ENCODE peak calls at places on chromosomes 7 and 10, in nine cellular contexts. Z is Peyer's patch, R is body of pancreas, H is suprapubic skin, F is transverse colon, V is A549, K is uterus, U is testis, T is right lobe of liver. A is an unnamed sample.

GRCh38 chr7:28774529-28775057 is 183.5 kb downstream of the TRIL start:
- DNase-seq in Z (no peak), R (no peak), H (no peak), F (no peak), V (no peak), K (no peak), U (no peak), T (no peak), A (no peak)

GRCh38 chr10:116490028-116490662 is 55.6 kb upstream of the PNLIP start:
- DNase-seq in Z (no peak), R (no peak), H (no peak), F (no peak), V (peak), K (no peak), U (no peak), T (no peak), A (no peak)

GRCh38 chr10:49114718-49115014 is 656 bp downstream of the VSTM4 start:
- DNase-seq in Z (no peak), R (no peak), H (no peak), F (no peak), V (no peak), K (no peak), U (peak), T (no peak), A (no peak)

GRCh38 chr10:69232252-69232651 is 12.1 kb downstream of the HKDC1 start:
- DNase-seq in Z (no peak), R (no peak), H (no peak), F (peak), V (peak), K (no peak), U (no peak), T (no peak), A (no peak)

GRCh38 chr7:30168800-30169584 is 34.2 kb downstream of the MTURN start:
- DNase-seq in Z (no peak), R (no peak), H (no peak), F (no peak), V (peak), K (peak), U (no peak), T (no peak), A (no peak)

GRCh38 chr7:131109011-131109756 is 218.5 kb upstream of the MKLN1 start:
- DNase-seq in Z (no peak), R (no peak), H (no peak), F (no peak), V (no peak), K (no peak), U (no peak), T (no peak), A (no peak)

GRCh38 chr10:99832439-99832838 is 50.0 kb downstream of the ABCC2 start:
- DNase-seq in Z (no peak), R (no peak), H (no peak), F (no peak), V (no peak), K (no peak), U (no peak), T (no peak), A (no peak)

GRCh38 chr7:22386206-22386858 is 29.4 kb upstream of the RAPGEF5 start:
- DNase-seq in Z (no peak), R (no peak), H (no peak), F (no peak), V (no peak), K (no peak), U (no peak), T (no peak), A (no peak)

GRCh38 chr7:76234282-76234584 is 32.5 kb downstream of the SRRM3 start:
- DNase-seq in Z (no peak), R (no peak), H (no peak), F (no peak), V (no peak), K (no peak), U (no peak), T (no peak), A (no peak)

GRCh38 chr7:112272921-112273561 is 66.5 kb downstream of the ZNF277 start:
- DNase-seq in Z (no peak), R (no peak), H (no peak), F (peak), V (no peak), K (no peak), U (no peak), T (peak), A (peak)

GRCh38 chr10:48248462-48248861 is 26.0 kb downstream of the FRMPD2 start:
- DNase-seq in Z (no peak), R (no peak), H (no peak), F (no peak), V (no peak), K (no peak), U (no peak), T (no peak), A (no peak)

GRCh38 chr10:130169136-130169888 is 33.1 kb downstream of the GLRX3 start:
- DNase-seq in Z (no peak), R (no peak), H (no peak), F (no peak), V (no peak), K (no peak), U (no peak), T (no peak), A (no peak)

GRCh38 chr7:38656976-38657375 is 25.8 kb upstream of the AMPH start:
- DNase-seq in Z (no peak), R (no peak), H (no peak), F (no peak), V (no peak), K (no peak), U (no peak), T (no peak), A (no peak)

GRCh38 chr7:3436746-3437145 is 135.7 kb downstream of the SDK1 start:
- DNase-seq in Z (no peak), R (no peak), H (no peak), F (no peak), V (peak), K (no peak), U (no peak), T (no peak), A (no peak)

GRCh38 chr7:93626869-93627268 is 52.3 kb upstream of the CALCR start:
- DNase-seq in Z (no peak), R (no peak), H (no peak), F (no peak), V (no peak), K (no peak), U (no peak), T (no peak), A (no peak)

GRCh38 chr7:3194501-3195141 is 106.4 kb upstream of the SDK1 start:
- DNase-seq in Z (no peak), R (peak), H (no peak), F (no peak), V (peak), K (no peak), U (peak), T (no peak), A (no peak)

DNA sequence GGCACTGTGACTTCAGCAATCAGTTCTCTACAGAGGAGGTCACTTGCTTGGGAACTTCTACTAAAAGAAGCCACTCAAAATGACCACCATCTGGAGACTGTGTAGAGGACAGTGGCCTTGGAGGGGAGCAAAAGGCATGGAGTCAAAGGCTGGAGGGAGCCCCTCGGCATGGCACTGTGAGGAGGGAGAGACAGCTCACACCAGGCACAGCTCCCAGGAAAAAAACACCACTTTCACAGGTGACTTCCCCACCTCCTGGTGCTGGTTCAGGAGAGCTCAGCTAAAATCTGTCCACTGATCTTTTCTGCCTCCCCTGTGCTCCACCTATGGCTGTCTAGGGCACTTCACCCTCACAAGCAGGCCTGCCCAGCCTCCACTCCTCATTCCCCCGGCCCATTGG is 649.4 kb upstream of the MGMT start:
- DNase-seq in Z (no peak), R (no peak), H (no peak), F (no peak), V (no peak), K (no peak), U (no peak), T (no peak), A (no peak)
- TF ChIP-seq POLR2A in Z (no peak), R (no peak), H (no peak), F (no peak), V (no peak), K (no peak), U (no peak), T (no peak), A (no peak)

GRCh38 chr7:69452797-69453196 is 145.5 kb upstream of the AUTS2 start:
- DNase-seq in Z (no peak), R (no peak), H (no peak), F (no peak), V (no peak), K (no peak), U (no peak), T (no peak), A (no peak)

DNA sequence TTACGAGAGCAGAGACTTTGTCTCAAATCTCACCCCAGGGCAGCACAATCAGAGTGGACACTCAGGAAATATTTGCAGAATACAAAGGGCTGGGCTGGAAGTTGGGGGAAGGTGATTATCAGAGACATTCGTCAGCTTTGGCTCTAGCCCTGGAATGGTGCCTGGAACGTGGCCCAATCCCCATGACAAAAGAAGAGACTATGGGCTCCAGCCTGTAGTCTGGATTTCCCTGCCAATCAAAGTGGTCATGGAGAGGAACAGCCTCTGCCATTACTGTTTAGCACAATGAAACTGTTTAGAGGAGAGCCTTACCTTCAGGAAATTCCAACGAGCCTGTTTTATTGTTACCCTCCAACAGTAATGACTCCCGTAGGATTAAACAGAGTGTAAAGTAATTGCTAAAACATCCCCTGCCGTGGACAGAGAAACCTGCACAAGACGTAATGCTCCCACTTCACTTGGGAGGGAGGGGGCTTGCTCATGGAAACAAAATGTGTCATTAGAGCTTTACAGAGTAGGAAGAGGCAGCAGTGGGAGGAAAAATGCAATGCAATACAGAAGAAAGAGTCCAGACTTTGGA is 140.3 kb upstream of the AUTS2 start:
- DNase-seq in Z (no peak), R (peak), H (no peak), F (no peak), V (no peak), K (no peak), U (peak), T (peak), A (peak)
- H3K4me3 ChIP-seq in Z (no peak), R (no peak), H (no peak), F (no peak), V (no peak), K (no peak), U (no peak), T (no peak), A (no peak)

GRCh38 chr10:43396061-43396927 is 12.7 kb downstream of the HNRNPF start:
- DNase-seq in Z (peak), R (peak), H (peak), F (peak), V (peak), K (peak), U (peak), T (peak), A (peak)
- TF ChIP-seq POLR2A in Z (peak), R (peak), H (no peak), F (peak), V (peak), K (no peak), U (no peak), T (peak), A (no peak)

GRCh38 chr10:58435297-58435696 is 50.1 kb downstream of the TFAM start:
- DNase-seq in Z (no peak), R (no peak), H (no peak), F (peak), V (peak), K (no peak), U (no peak), T (no peak), A (peak)
- H3K4me3 ChIP-seq in Z (no peak), R (no peak), H (no peak), F (no peak), V (no peak), K (no peak), U (no peak), T (no peak), A (no peak)

GRCh38 chr10:95408148-95408930 is 117.5 kb upstream of the PDLIM1 start:
- DNase-seq in Z (no peak), R (no peak), H (no peak), F (no peak), V (no peak), K (no peak), U (no peak), T (no peak), A (no peak)

GRCh38 chr10:95411635-95412034 is 120.8 kb upstream of the PDLIM1 start:
- DNase-seq in Z (no peak), R (no peak), H (no peak), F (no peak), V (no peak), K (no peak), U (no peak), T (no peak), A (no peak)

GRCh38 chr10:95407546-95407945 is 116.7 kb upstream of the PDLIM1 start:
- DNase-seq in Z (no peak), R (no peak), H (no peak), F (no peak), V (no peak), K (no peak), U (no peak), T (no peak), A (no peak)

GRCh38 chr10:95406651-95407280 is 116.0 kb upstream of the PDLIM1 start:
- DNase-seq in Z (peak), R (peak), H (no peak), F (peak), V (peak), K (no peak), U (peak), T (peak), A (peak)

DNA sequence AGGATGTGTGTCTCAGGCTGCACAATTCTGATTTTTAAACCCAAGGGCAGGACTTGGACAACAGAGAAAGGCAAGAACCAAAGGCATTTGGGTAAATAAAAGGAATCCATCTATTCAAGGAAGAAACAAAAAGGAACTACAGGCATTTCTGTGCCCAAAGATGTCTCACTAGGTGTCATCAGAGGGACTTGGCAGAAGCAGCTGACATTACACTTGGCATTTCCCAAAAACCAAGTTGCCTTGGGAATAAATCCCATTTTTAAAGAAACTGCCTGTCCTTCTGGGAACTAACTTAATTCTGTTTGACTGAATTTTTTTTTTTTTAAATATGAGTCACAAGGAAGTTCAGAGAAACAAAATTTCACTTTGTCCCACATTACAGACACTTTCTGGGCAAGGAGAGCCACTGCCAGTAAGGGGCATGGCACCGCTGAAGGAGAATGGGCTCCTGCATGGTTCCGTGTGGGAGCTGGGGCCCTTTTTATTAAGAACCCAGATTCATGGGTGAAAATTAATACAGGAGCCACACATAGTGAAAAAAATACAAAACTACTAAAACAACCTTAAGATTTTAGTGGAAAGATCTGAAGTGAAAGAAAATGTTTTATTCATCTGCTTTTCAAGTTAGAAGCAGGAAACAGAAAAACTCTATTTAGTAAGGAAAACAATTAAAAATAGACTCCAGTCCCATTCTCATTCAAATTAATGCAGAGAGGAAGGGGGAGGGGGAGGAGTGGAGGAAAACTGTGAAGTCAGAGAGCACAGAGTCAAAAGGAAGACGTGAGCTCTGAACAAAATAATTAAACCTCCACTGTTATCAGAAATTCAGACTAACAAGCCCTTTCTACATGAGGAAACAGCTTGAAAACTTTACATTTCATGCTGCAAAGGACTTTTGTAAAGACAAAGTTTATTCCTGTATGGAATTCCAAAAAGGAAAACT is 118.4 kb upstream of the PDLIM1 start:
- DNase-seq in Z (no peak), R (no peak), H (no peak), F (no peak), V (no peak), K (no peak), U (no peak), T (no peak), A (no peak)
- TF ChIP-seq POLR2A in Z (no peak), R (no peak), H (no peak), F (no peak), V (no peak), K (no peak), U (no peak), T (no peak), A (no peak)

GRCh38 chr10:30384791-30385201 is 35.7 kb upstream of the MTPAP start:
- DNase-seq in Z (no peak), R (no peak), H (no peak), F (no peak), V (peak), K (no peak), U (peak), T (no peak), A (peak)
- H3K4me3 ChIP-seq in Z (no peak), R (no peak), H (no peak), F (no peak), V (no peak), K (no peak), U (no peak), T (no peak), A (no peak)

DNA sequence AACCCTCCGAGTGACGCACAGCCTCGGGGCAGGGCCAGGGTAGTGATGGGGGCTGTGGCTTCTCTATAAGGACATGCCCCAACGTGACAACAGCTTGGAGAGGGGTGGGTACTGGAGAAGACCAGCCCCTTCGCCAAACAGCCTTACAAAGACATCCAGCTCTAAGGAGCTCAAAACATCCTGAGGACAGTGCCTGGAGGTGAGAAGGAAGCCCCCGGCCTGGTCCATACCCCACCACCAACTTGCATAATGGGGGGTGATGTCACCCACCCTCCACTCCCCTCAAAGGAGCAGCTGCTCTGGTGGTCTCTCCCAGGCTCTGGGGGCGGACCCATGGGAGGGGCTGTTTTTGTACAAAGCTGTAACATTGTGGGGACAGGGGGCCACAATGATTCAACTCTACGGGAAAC is 15.1 kb downstream of the PRSS2 start:
- DNase-seq in Z (no peak), R (no peak), H (no peak), F (peak), V (no peak), K (no peak), U (no peak), T (no peak), A (no peak)
- TF ChIP-seq POLR2A in Z (peak), R (no peak), H (no peak), F (peak), V (no peak), K (no peak), U (no peak), T (no peak), A (no peak)